ENCODE peak calls at places on chromosomes 4 and X, in six cellular contexts. One of them, this sample, is unnamed.

GRCh38 chr4:147122697-147123472 is 177.2 kb upstream of the TTC29 start:
- DNase-seq in MM.1S: no peak
- DNase-seq in uterus: no peak
- DNase-seq in esophagus squamous epithelium: no peak
- DNase-seq in AG10803: peak; percentile 26
- DNase-seq in body of pancreas: no peak
- DNase-seq in this sample: no peak

GRCh38 chrX:87525771-87526229 is 8.2 kb downstream of the KLHL4 start:
- DNase-seq in MM.1S: no peak
- DNase-seq in uterus: no peak
- DNase-seq in esophagus squamous epithelium: no peak
- DNase-seq in AG10803: no peak
- DNase-seq in body of pancreas: no peak
- DNase-seq in this sample: no peak

GRCh38 chr4:173333658-173334084 is 487 bp downstream of the HMGB2 start:
- DNase-seq in MM.1S: peak; percentile 46
- DNase-seq in uterus: peak; percentile 63
- DNase-seq in esophagus squamous epithelium: peak; percentile 36
- DNase-seq in AG10803: peak; percentile 37
- DNase-seq in body of pancreas: peak; percentile 64
- DNase-seq in this sample: no peak

GRCh38 chr4:127251423-127251822 is 381.3 kb upstream of the INTU start:
- DNase-seq in MM.1S: peak; percentile 13
- DNase-seq in uterus: no peak
- DNase-seq in esophagus squamous epithelium: no peak
- DNase-seq in AG10803: peak; percentile 54
- DNase-seq in body of pancreas: no peak
- DNase-seq in this sample: no peak

GRCh38 chr4:186161138-186161537 is 30.2 kb upstream of the CYP4V2 start:
- DNase-seq in MM.1S: peak; percentile 95
- DNase-seq in uterus: no peak
- DNase-seq in esophagus squamous epithelium: no peak
- DNase-seq in AG10803: no peak
- DNase-seq in body of pancreas: no peak
- DNase-seq in this sample: no peak

GRCh38 chr4:75980576-75980975 is 10.2 kb downstream of the SDAD1 start:
- DNase-seq in MM.1S: no peak
- DNase-seq in uterus: no peak
- DNase-seq in esophagus squamous epithelium: no peak
- DNase-seq in AG10803: no peak
- DNase-seq in body of pancreas: no peak
- DNase-seq in this sample: no peak

GRCh38 chrX:141811438-141811837 is 26.7 kb upstream of the MAGEC3 start:
- DNase-seq in MM.1S: no peak
- DNase-seq in uterus: no peak
- DNase-seq in esophagus squamous epithelium: no peak
- DNase-seq in AG10803: no peak
- DNase-seq in body of pancreas: no peak
- DNase-seq in this sample: no peak

GRCh38 chrX:46341767-46342322 is 203.4 kb downstream of the ZNF674 start:
- DNase-seq in MM.1S: no peak
- DNase-seq in uterus: no peak
- DNase-seq in esophagus squamous epithelium: no peak
- DNase-seq in AG10803: no peak
- DNase-seq in body of pancreas: no peak
- DNase-seq in this sample: no peak

GRCh38 chr4:54005475-54005874 is 58.9 kb downstream of the CHIC2 start:
- DNase-seq in MM.1S: peak; percentile 43
- DNase-seq in uterus: no peak
- DNase-seq in esophagus squamous epithelium: no peak
- DNase-seq in AG10803: peak; percentile 30
- DNase-seq in body of pancreas: no peak
- DNase-seq in this sample: no peak

GRCh38 chr4:108068422-108068821 is 78.7 kb downstream of the HADH start:
- DNase-seq in MM.1S: peak; percentile 66
- DNase-seq in uterus: no peak
- DNase-seq in esophagus squamous epithelium: no peak
- DNase-seq in AG10803: peak; percentile 79
- DNase-seq in body of pancreas: no peak
- DNase-seq in this sample: no peak

GRCh38 chrX:154545673-154546274 is 872 bp downstream of the G6PD start:
- DNase-seq in MM.1S: no peak
- DNase-seq in uterus: no peak
- DNase-seq in esophagus squamous epithelium: no peak
- DNase-seq in AG10803: no peak
- DNase-seq in body of pancreas: no peak
- DNase-seq in this sample: no peak

GRCh38 chr4:8255698-8256441 is 13.7 kb upstream of the HTRA3 start:
- DNase-seq in MM.1S: no peak
- DNase-seq in uterus: no peak
- DNase-seq in esophagus squamous epithelium: no peak
- DNase-seq in AG10803: peak; percentile 63
- DNase-seq in body of pancreas: no peak
- DNase-seq in this sample: no peak

GRCh38 chr4:112514449-112515277 is 1.3 kb downstream of the NEUROG2 start:
- DNase-seq in MM.1S: peak; percentile 25
- DNase-seq in uterus: no peak
- DNase-seq in esophagus squamous epithelium: no peak
- DNase-seq in AG10803: no peak
- DNase-seq in body of pancreas: no peak
- DNase-seq in this sample: no peak

GRCh38 chr4:132123870-132124623 is 1025.0 kb upstream of the PCDH10 start:
- DNase-seq in MM.1S: peak; percentile 37
- DNase-seq in uterus: no peak
- DNase-seq in esophagus squamous epithelium: no peak
- DNase-seq in AG10803: no peak
- DNase-seq in body of pancreas: no peak
- DNase-seq in this sample: peak; percentile 13

GRCh38 chr4:30767147-30767546 is 47.0 kb downstream of the PCDH7 start:
- DNase-seq in MM.1S: no peak
- DNase-seq in uterus: no peak
- DNase-seq in esophagus squamous epithelium: no peak
- DNase-seq in AG10803: no peak
- DNase-seq in body of pancreas: no peak
- DNase-seq in this sample: no peak

DNA sequence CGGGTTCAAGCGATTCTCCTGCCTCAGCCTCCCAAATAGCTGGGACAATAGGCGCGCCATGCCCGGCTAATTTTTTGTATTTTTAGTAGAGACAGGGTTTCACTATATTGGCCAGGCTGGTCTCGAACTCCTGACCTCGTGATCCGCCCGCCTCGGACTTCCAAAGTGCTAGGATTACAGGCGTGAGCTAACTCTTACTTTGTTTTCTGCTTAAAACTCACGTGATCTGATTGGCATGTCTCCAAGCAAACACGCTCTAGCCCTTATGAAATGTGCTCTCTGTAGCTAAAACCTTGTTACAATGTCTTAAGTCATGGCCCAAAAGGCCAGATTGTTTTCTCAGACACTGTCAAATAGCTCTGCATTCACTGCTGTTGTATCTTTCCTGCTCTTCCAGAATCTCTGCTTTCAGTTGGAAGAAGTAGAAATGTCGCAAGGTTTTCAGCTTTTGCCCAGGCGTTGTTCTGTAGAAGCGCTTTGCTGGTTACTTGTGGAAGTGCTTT is 39.7 kb upstream of the OGT start:
- DNase-seq in MM.1S: no peak
- DNase-seq in uterus: peak; percentile 60
- DNase-seq in esophagus squamous epithelium: no peak
- DNase-seq in AG10803: peak; percentile 39
- DNase-seq in body of pancreas: peak; percentile 14
- DNase-seq in this sample: no peak
- H3K4me3 ChIP-seq in MM.1S: peak overlapping the region; percentile 57
- H3K4me3 ChIP-seq in uterus: peak overlapping the region; percentile 47
- H3K4me3 ChIP-seq in esophagus squamous epithelium: peak overlapping the region; percentile 44
- H3K4me3 ChIP-seq in AG10803: peak overlapping the region; percentile 60
- H3K4me3 ChIP-seq in body of pancreas: no peak overlapping the region
- H3K4me3 ChIP-seq in this sample: peak overlapping the region; percentile 42

GRCh38 chr4:87872043-87872442 is 39.3 kb downstream of the MEPE start:
- DNase-seq in MM.1S: no peak
- DNase-seq in uterus: no peak
- DNase-seq in esophagus squamous epithelium: no peak
- DNase-seq in AG10803: no peak
- DNase-seq in body of pancreas: no peak
- DNase-seq in this sample: no peak
- H3K4me3 ChIP-seq in MM.1S: no peak overlapping the region
- H3K4me3 ChIP-seq in uterus: no peak overlapping the region
- H3K4me3 ChIP-seq in esophagus squamous epithelium: no peak overlapping the region
- H3K4me3 ChIP-seq in AG10803: no peak overlapping the region
- H3K4me3 ChIP-seq in body of pancreas: no peak overlapping the region
- H3K4me3 ChIP-seq in this sample: no peak overlapping the region

GRCh38 chrX:125680366-125680765 is 360.7 kb downstream of the TEX13C start:
- DNase-seq in MM.1S: no peak
- DNase-seq in uterus: no peak
- DNase-seq in esophagus squamous epithelium: no peak
- DNase-seq in AG10803: no peak
- DNase-seq in body of pancreas: no peak
- DNase-seq in this sample: no peak
- H3K4me3 ChIP-seq in MM.1S: no peak overlapping the region
- H3K4me3 ChIP-seq in uterus: no peak overlapping the region
- H3K4me3 ChIP-seq in esophagus squamous epithelium: no peak overlapping the region
- H3K4me3 ChIP-seq in AG10803: no peak overlapping the region
- H3K4me3 ChIP-seq in body of pancreas: no peak overlapping the region
- H3K4me3 ChIP-seq in this sample: no peak overlapping the region

GRCh38 chr4:81214518-81215218 is 354 bp downstream of the PRKG2 start:
- DNase-seq in MM.1S: no peak
- DNase-seq in uterus: no peak
- DNase-seq in esophagus squamous epithelium: no peak
- DNase-seq in AG10803: peak; percentile 31
- DNase-seq in body of pancreas: no peak
- DNase-seq in this sample: no peak
- H3K4me3 ChIP-seq in MM.1S: no peak overlapping the region
- H3K4me3 ChIP-seq in uterus: peak overlapping the region; percentile 2
- H3K4me3 ChIP-seq in esophagus squamous epithelium: peak overlapping the region; percentile 42
- H3K4me3 ChIP-seq in AG10803: peak overlapping the region; percentile 59
- H3K4me3 ChIP-seq in body of pancreas: peak overlapping the region; percentile 10
- H3K4me3 ChIP-seq in this sample: peak overlapping the region; percentile 35

GRCh38 chrX:34557733-34558132 is 99.4 kb downstream of the TMEM47 start:
- DNase-seq in MM.1S: no peak
- DNase-seq in uterus: no peak
- DNase-seq in esophagus squamous epithelium: no peak
- DNase-seq in AG10803: no peak
- DNase-seq in body of pancreas: no peak
- DNase-seq in this sample: no peak
- H3K4me3 ChIP-seq in MM.1S: no peak overlapping the region
- H3K4me3 ChIP-seq in uterus: no peak overlapping the region
- H3K4me3 ChIP-seq in esophagus squamous epithelium: no peak overlapping the region
- H3K4me3 ChIP-seq in AG10803: no peak overlapping the region
- H3K4me3 ChIP-seq in body of pancreas: no peak overlapping the region
- H3K4me3 ChIP-seq in this sample: no peak overlapping the region